ENCODE peak calls at places on chromosomes 1 and 21, in seven cellular contexts. U is Peyer's patch; H is stimulated activated CD8-positive, alpha-beta memory T cell treated with anti-CD3 and anti-CD28 coated beads, Interleukin-15, amount 100 ng/mL, for 1 hour; G is activated naive CD4-positive, alpha-beta T cell treated with anti-CD3 and anti-CD28 coated beads for 36 hours; J is hepatocyte; L is H7; R is fibroblast of the aortic adventitia. N is an unnamed sample.

GRCh38 chr1:223733898-223734852 is 21.8 kb downstream of the CAPN2 start:
- DNase-seq in U (no peak), H (no peak), G (no peak), J (no peak), L (peak; percentile 67), R (no peak), N (no peak)

GRCh38 chr1:145960468-145961108 is 2.8 kb upstream of the LIX1L start:
- DNase-seq in U (peak; percentile 86), H (no peak), G (peak; percentile 61), J (peak; percentile 85), L (peak; percentile 94), R (peak; percentile 49), N (peak; percentile 69)

GRCh38 chr21:23522750-23523149 is 2084.5 kb downstream of the MRPL39 start:
- DNase-seq in U (no peak), H (no peak), G (no peak), J (no peak), L (no peak), R (no peak), N (no peak)

GRCh38 chr21:29232601-29233541 is 65.9 kb upstream of the BACH1 start:
- DNase-seq in U (no peak), H (no peak), G (no peak), J (peak; percentile 32), L (no peak), R (peak; percentile 61), N (peak; percentile 89)

GRCh38 chr1:165598676-165599059 is 32.4 kb upstream of the MGST3 start:
- DNase-seq in U (no peak), H (no peak), G (no peak), J (peak; percentile 25), L (peak; percentile 45), R (no peak), N (no peak)

GRCh38 chr1:223419561-223419960 is 26.3 kb downstream of the CCDC185 start:
- DNase-seq in U (no peak), H (no peak), G (no peak), J (no peak), L (no peak), R (no peak), N (no peak)

GRCh38 chr21:34189506-34189905 is 116.1 kb downstream of the MRPS6 start:
- DNase-seq in U (no peak), H (no peak), G (no peak), J (no peak), L (no peak), R (no peak), N (peak; percentile 45)

GRCh38 chr1:64361974-64362373 is 108.0 kb upstream of the CACHD1 start:
- DNase-seq in U (no peak), H (no peak), G (no peak), J (no peak), L (no peak), R (no peak), N (no peak)

GRCh38 chr1:63498106-63498505 is 24.9 kb downstream of the ITGB3BP start:
- DNase-seq in U (no peak), H (no peak), G (no peak), J (no peak), L (no peak), R (no peak), N (no peak)

GRCh38 chr1:28507646-28508434 is 2.0 kb downstream of the RCC1 start:
- DNase-seq in U (no peak), H (no peak), G (no peak), J (no peak), L (no peak), R (peak; percentile 11), N (no peak)

GRCh38 chr1:53524428-53525400 is 65.5 kb downstream of the DMRTB1 start:
- DNase-seq in U (no peak), H (no peak), G (no peak), J (no peak), L (peak; percentile 60), R (no peak), N (no peak)

GRCh38 chr1:178485467-178486098 is 11.2 kb downstream of the CLEC20A start:
- DNase-seq in U (no peak), H (no peak), G (no peak), J (no peak), L (no peak), R (no peak), N (no peak)

GRCh38 chr1:85225624-85226380 is 25.0 kb upstream of the SYDE2 start:
- DNase-seq in U (no peak), H (no peak), G (no peak), J (no peak), L (no peak), R (no peak), N (no peak)

GRCh38 chr1:157968503-157968902 is 24.9 kb upstream of the KIRREL1 start:
- DNase-seq in U (peak; percentile 77), H (no peak), G (no peak), J (no peak), L (no peak), R (peak; percentile 81), N (peak; percentile 60)

GRCh38 chr1:179599623-179600249 is 8.1 kb downstream of the TDRD5 start:
- DNase-seq in U (peak; percentile 48), H (no peak), G (peak; percentile 37), J (peak; percentile 59), L (no peak), R (peak; percentile 21), N (peak; percentile 37)